ENCODE peak calls at places on chromosomes 16 and 17, in six cellular contexts. Z is ELF-1; S is RPMI7951; U is ascending aorta; Y is prostate gland; F is stimulated activated CD8-positive, alpha-beta memory T cell treated with anti-CD3 and anti-CD28 coated beads, Interleukin-4, amount 100 ng/mL, for 48 hours. E is an unnamed sample.

GRCh38 chr16:89988951-89989350 is 30.3 kb downstream of the DBNDD1 start:
- DNase-seq in Y (no peak), S (no peak), U (no peak), Z (no peak), F (no peak), E (no peak)

GRCh38 chr17:53628011-53628410 is 194.7 kb upstream of the KIF2B start:
- DNase-seq in U (no peak), Y (no peak), F (no peak), S (peak; percentile 48), Z (no peak), E (no peak)

GRCh38 chr17:41728056-41728455 is 6.4 kb downstream of the HAP1 start:
- DNase-seq in Y (no peak), S (no peak), U (no peak), Z (no peak), F (no peak), E (peak; percentile 55)

GRCh38 chr17:8964801-8965393 is 610 bp downstream of the PIK3R5 start:
- DNase-seq in S (no peak), U (no peak), Z (no peak), F (peak; percentile 65), Y (no peak), E (peak; percentile 57)

GRCh38 chr16:72896719-72897118 is 151.2 kb downstream of the ZFHX3 start:
- DNase-seq in Y (no peak), Z (no peak), F (no peak), U (no peak), S (no peak), E (no peak)

GRCh38 chr17:63171428-63172205 is 205.6 kb downstream of the TANC2 start:
- DNase-seq in F (no peak), U (no peak), Z (no peak), S (peak; percentile 37), Y (no peak), E (no peak)

GRCh38 chr17:2022647-2023046 is 2.5 kb downstream of the RTN4RL1 start:
- DNase-seq in U (no peak), Z (no peak), Y (no peak), F (no peak), S (no peak), E (peak; percentile 52)

GRCh38 chr17:5111402-5112204 is at the start of gene ZNF232:
- DNase-seq in Z (peak; percentile 97), F (peak; percentile 96), Y (peak; percentile 94), U (peak; percentile 63), S (peak; percentile 85), E (peak; percentile 99)

GRCh38 chr16:49788505-49788904 is 67.4 kb downstream of the ZNF423 start:
- DNase-seq in Z (no peak), U (no peak), S (no peak), Y (no peak), F (no peak), E (no peak)

GRCh38 chr17:20123209-20123608 is 114.0 kb downstream of the SPECC1 start:
- DNase-seq in S (no peak), Y (no peak), F (no peak), Z (no peak), U (no peak), E (peak; percentile 47)

GRCh38 chr17:39219647-39220154 is 6.0 kb downstream of the STAC2 start:
- DNase-seq in Y (peak; percentile 60), S (no peak), U (no peak), Z (no peak), F (no peak), E (peak; percentile 54)

E was measured in islet precursor cell.